ENCODE peak calls at places on chromosomes 1 and 21, in nine cellular contexts. U, R, A, L, C, F, Y, H and S are unnamed samples. For H3K4me1, the result is how much of the 10 kb centered on the place peaks cover.

GRCh38 chr1:212774584-212774983 is 17.0 kb downstream of the NSL1 start:
- DNase-seq in U (no peak), R (no peak), A (no peak), L (peak), C (no peak), F (no peak), Y (no peak), H (no peak), S (no peak)

GRCh38 chr1:16183157-16183556 is 27.3 kb upstream of the EPHA2 start:
- DNase-seq in U (no peak), R (no peak), A (no peak), L (peak), C (no peak), F (no peak), Y (no peak), H (no peak), S (no peak)

GRCh38 chr1:226519135-226519534 is 29.4 kb upstream of the STUM start:
- DNase-seq in U (no peak), R (no peak), A (no peak), L (no peak), C (no peak), F (no peak), Y (no peak), H (no peak), S (no peak)

GRCh38 chr1:48807599-48808260 is 31.0 kb upstream of the BEND5 start:
- DNase-seq in U (no peak), R (no peak), A (no peak), L (no peak), C (peak), F (no peak), Y (no peak), H (no peak), S (no peak)

GRCh38 chr1:16088996-16089395 is 15.5 kb upstream of the FAM131C start:
- DNase-seq in U (no peak), R (no peak), A (no peak), L (peak), C (no peak), F (no peak), Y (no peak), H (no peak), S (peak)

GRCh38 chr1:172351761-172352161 is 68.7 kb upstream of the C1orf105 start:
- DNase-seq in U (no peak), R (no peak), A (no peak), L (peak), C (no peak), F (no peak), Y (no peak), H (no peak), S (no peak)

GRCh38 chr1:167904641-167905040 is 9.3 kb downstream of the ADCY10 start:
- DNase-seq in U (no peak), R (no peak), A (peak), L (peak), C (no peak), F (no peak), Y (no peak), H (no peak), S (no peak)

GRCh38 chr1:212915245-212916091 is 34.9 kb upstream of the VASH2 start:
- DNase-seq in U (no peak), R (peak), A (peak), L (peak), C (peak), F (peak), Y (peak), H (no peak), S (peak)

GRCh38 chr1:92310185-92310597 is 11.3 kb downstream of the RPAP2 start:
- DNase-seq in U (no peak), R (no peak), A (no peak), L (peak), C (no peak), F (no peak), Y (peak), H (no peak), S (no peak)

GRCh38 chr21:20443558-20444155 is 554.6 kb upstream of the NCAM2 start:
- DNase-seq in U (no peak), R (no peak), A (peak), L (no peak), C (no peak), F (no peak), Y (peak), H (no peak), S (no peak)

GRCh38 chr1:195373831-195374230 is 1234.4 kb downstream of the KCNT2 start:
- DNase-seq in U (no peak), R (no peak), A (no peak), L (peak), C (no peak), F (no peak), Y (no peak), H (no peak), S (no peak)

GRCh38 chr1:179888071-179888470 is 6.0 kb downstream of the TOR1AIP1 start:
- DNase-seq in U (no peak), R (no peak), A (no peak), L (no peak), C (no peak), F (no peak), Y (no peak), H (no peak), S (no peak)

GRCh38 chr1:187408217-187409004 is 579.7 kb downstream of the PLA2G4A start:
- DNase-seq in U (no peak), R (no peak), A (no peak), L (no peak), C (no peak), F (no peak), Y (no peak), H (no peak), S (no peak)

GRCh38 chr1:24186031-24186710 is 918 bp downstream of the IFNLR1 start:
- DNase-seq in U (no peak), R (no peak), A (no peak), L (no peak), C (no peak), F (no peak), Y (no peak), H (no peak), S (no peak)

GRCh38 chr1:42335809-42336518 is 929 bp upstream of the FOXJ3 start:
- DNase-seq in U (no peak), R (no peak), A (no peak), L (peak), C (peak), F (peak), Y (no peak), H (no peak), S (no peak)

GRCh38 chr1:147627435-147628110 is 42.8 kb downstream of the ACP6 start:
- DNase-seq in U (no peak), R (peak), A (peak), L (peak), C (peak), F (peak), Y (peak), H (peak), S (peak)

GRCh38 chr1:225881081-225882007 is 836 bp downstream of the TMEM63A start:
- DNase-seq in U (no peak), R (peak), A (peak), L (peak), C (peak), F (peak), Y (peak), H (no peak), S (peak)

GRCh38 chr1:2311184-2312032 is 79.9 kb downstream of the MORN1 start:
- DNase-seq in U (no peak), R (no peak), A (peak), L (peak), C (peak), F (peak), Y (peak), H (no peak), S (peak)

GRCh38 chr1:44261475-44261853 is 48.2 kb downstream of the DMAP1 start:
- DNase-seq in U (no peak), R (no peak), A (no peak), L (no peak), C (no peak), F (no peak), Y (peak), H (no peak), S (no peak)

GRCh38 chr1:90104941-90105593 is 110.2 kb downstream of the ZNF326 start:
- DNase-seq in U (no peak), R (no peak), A (no peak), L (peak), C (no peak), F (no peak), Y (peak), H (no peak), S (no peak)

GRCh38 chr1:223258751-223259177 is 105.2 kb downstream of the SUSD4 start:
- DNase-seq in U (no peak), R (no peak), A (peak), L (peak), C (no peak), F (no peak), Y (no peak), H (no peak), S (no peak)

GRCh38 chr1:102851616-102852015 is 256.7 kb downstream of the COL11A1 start:
- DNase-seq in U (no peak), R (no peak), A (no peak), L (no peak), C (no peak), F (no peak), Y (no peak), H (no peak), S (no peak)

GRCh38 chr1:93616221-93616995 is 65.2 kb downstream of the BCAR3 start:
- DNase-seq in U (no peak), R (peak), A (no peak), L (no peak), C (peak), F (no peak), Y (no peak), H (no peak), S (no peak)

GRCh38 chr1:206575165-206575893 is 36.9 kb downstream of the EIF2D start:
- DNase-seq in U (no peak), R (peak), A (peak), L (peak), C (peak), F (no peak), Y (peak), H (no peak), S (peak)

GRCh38 chr1:156480411-156481192 is 20.0 kb downstream of the MEF2D start:
- DNase-seq in U (no peak), R (peak), A (peak), L (no peak), C (peak), F (peak), Y (peak), H (no peak), S (peak)

GRCh38 chr21:43916691-43917514 is 51.9 kb downstream of the AGPAT3 start:
- DNase-seq in U (no peak), R (no peak), A (peak), L (peak), C (no peak), F (no peak), Y (no peak), H (no peak), S (no peak)

GRCh38 chr1:101371259-101371658 is 134.4 kb downstream of the S1PR1 start:
- DNase-seq in U (no peak), R (no peak), A (no peak), L (peak), C (no peak), F (no peak), Y (no peak), H (no peak), S (no peak)

GRCh38 chr1:155184835-155185782 is 11.5 kb downstream of the TRIM46 start:
- DNase-seq in U (no peak), R (no peak), A (peak), L (no peak), C (no peak), F (no peak), Y (peak), H (no peak), S (peak)

GRCh38 chr1:46747683-46748288 is 28.9 kb upstream of the EFCAB14 start:
- DNase-seq in U (no peak), R (peak), A (peak), L (peak), C (no peak), F (no peak), Y (peak), H (peak), S (no peak)

GRCh38 chr1:168653567-168653966 is 75.4 kb downstream of the DPT start:
- DNase-seq in U (no peak), R (no peak), A (no peak), L (no peak), C (no peak), F (no peak), Y (no peak), H (no peak), S (no peak)

GRCh38 chr1:212366901-212367300 is 47.8 kb downstream of the PACC1 start:
- DNase-seq in U (no peak), R (no peak), A (no peak), L (peak), C (no peak), F (no peak), Y (no peak), H (no peak), S (no peak)

GRCh38 chr1:171286032-171286705 is 27.8 kb upstream of the FMO4 start:
- DNase-seq in U (no peak), R (no peak), A (no peak), L (no peak), C (no peak), F (no peak), Y (no peak), H (no peak), S (no peak)

GRCh38 chr1:94265931-94266330 is 28.5 kb upstream of the ARHGAP29 start:
- DNase-seq in U (no peak), R (no peak), A (no peak), L (no peak), C (no peak), F (no peak), Y (no peak), H (no peak), S (no peak)

GRCh38 chr1:208980590-208980989 is 602.9 kb upstream of the CAMK1G start:
- DNase-seq in U (no peak), R (no peak), A (no peak), L (peak), C (no peak), F (no peak), Y (no peak), H (no peak), S (no peak)
- H3K27ac ChIP-seq in U (no peak), R (no peak), A (no peak), L (no peak), C (no peak), F (no peak), Y (no peak), H (no peak), S (no peak)

GRCh38 chr1:165633624-165634023 is 2.6 kb downstream of the MGST3 start:
- DNase-seq in U (no peak), R (no peak), A (no peak), L (peak), C (no peak), F (no peak), Y (no peak), H (no peak), S (no peak)
- H3K4me1 ChIP-seq in U (half or more), R (half or more), A (under half), L (under half), C (under half), F (half or more), Y (under half), H (under half), S (half or more)

DNA sequence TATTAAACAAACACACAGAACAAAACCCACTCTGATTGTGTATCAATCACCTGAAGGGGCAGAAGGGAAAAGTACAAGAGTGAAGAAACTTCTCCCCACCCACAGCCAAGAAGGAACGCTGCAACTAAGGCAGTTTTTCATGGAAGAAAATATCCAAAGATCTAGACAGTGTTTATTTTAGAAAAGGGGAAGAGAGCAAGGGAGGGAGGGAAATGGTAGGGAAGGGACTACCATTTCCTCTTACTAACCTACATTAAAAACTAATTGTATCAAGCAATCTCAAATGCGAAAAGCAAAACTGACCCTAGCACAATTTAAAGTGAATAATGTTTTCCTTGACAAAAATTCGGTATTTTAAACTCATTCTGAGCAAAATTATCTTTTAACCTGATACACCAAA is 3.5 kb downstream of the NRIP1 start:
- DNase-seq in U (no peak), R (no peak), A (no peak), L (no peak), C (no peak), F (no peak), Y (no peak), H (no peak), S (no peak)
- H3K4me3 ChIP-seq in U (peak), R (no peak), A (peak), L (peak), C (no peak), F (peak), Y (peak), H (no peak), S (peak)

DNA sequence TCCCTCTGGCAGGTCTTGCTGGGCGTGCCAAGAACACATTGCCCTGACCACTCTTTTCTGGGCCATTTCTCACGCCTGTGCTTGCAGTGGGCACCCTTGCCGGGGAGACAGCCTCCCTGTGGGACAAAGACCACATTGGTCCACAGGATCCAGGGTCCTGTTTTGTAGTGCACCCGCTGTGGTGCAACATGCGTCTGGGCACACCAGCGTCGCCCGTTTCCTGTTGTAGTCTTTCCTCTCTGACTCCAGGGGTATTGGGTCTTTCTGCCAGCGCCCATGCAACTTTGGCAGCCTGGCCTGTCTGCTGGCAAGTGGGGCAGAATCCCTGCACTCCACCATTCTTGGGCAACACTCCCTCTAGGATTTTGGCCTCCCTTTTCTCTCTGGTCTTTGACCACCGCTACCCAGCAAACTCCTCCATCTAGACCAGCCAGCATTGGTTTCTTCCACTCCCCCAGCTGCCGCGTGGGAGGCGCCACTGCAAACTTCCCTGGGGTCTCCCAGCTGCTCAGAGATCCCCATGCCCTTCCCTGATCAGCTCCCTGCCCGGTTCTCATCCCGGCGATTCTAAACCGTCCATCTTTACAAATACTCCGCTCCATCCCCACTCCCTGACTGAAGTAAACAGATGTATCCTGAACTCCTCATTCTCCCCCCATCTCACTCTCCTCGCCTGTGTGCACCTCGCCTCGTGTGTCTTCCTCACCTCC is 1.2 kb upstream of the TPRG1L start:
- DNase-seq in U (no peak), R (no peak), A (no peak), L (no peak), C (no peak), F (no peak), Y (peak), H (no peak), S (no peak)
- H3K27ac ChIP-seq in U (peak), R (peak), A (no peak), L (peak), C (no peak), F (peak), Y (no peak), H (peak), S (peak)

GRCh38 chr1:112698366-112699310 is 8.3 kb downstream of the RHOC start:
- DNase-seq in U (no peak), R (no peak), A (peak), L (no peak), C (no peak), F (no peak), Y (no peak), H (no peak), S (no peak)
- H3K4me1 ChIP-seq in U (half or more), R (half or more), A (half or more), L (under half), C (under half), F (under half), Y (under half), H (under half), S (half or more)